ENCODE peak calls at places on chromosomes 13 and 19, in five cellular contexts. V, F, U, R and X are unnamed samples.
A peak's percentile ranks its signal among the peaks of the same experiment; 100 is the strongest.

GRCh38 chr19:53823380-53824120 is 564 bp downstream of the NLRP12 start:
- DNase-seq in V (no peak), F (no peak), U (no peak), R (no peak), X (no peak)

GRCh38 chr13:111436446-111436845 is 116.0 kb downstream of the TEX29 start:
- DNase-seq in V (no peak), F (no peak), U (no peak), R (no peak), X (no peak)

GRCh38 chr13:67224148-67224846 is 5.8 kb downstream of the PCDH9 start:
- DNase-seq in V (peak; percentile 84), F (peak; percentile 56), U (peak; percentile 92), R (peak; percentile 91), X (peak; percentile 62)

GRCh38 chr13:72290962-72291681 is 424.1 kb upstream of the DACH1 start:
- DNase-seq in V (no peak), F (peak; percentile 83), U (peak; percentile 32), R (no peak), X (no peak)

GRCh38 chr19:14089412-14089661 is 1.2 kb downstream of the SAMD1 start:
- DNase-seq in V (no peak), F (no peak), U (peak; percentile 43), R (no peak), X (peak; percentile 37)

GRCh38 chr13:30789360-30789862 is 54.1 kb downstream of the ALOX5AP start:
- DNase-seq in V (no peak), F (no peak), U (no peak), R (no peak), X (no peak)

GRCh38 chr19:12085074-12085818 is 20.7 kb downstream of the ZNF844 start:
- DNase-seq in V (no peak), F (no peak), U (no peak), R (no peak), X (no peak)

GRCh38 chr13:35785563-35786327 is 309.3 kb upstream of the MAB21L1 start:
- DNase-seq in V (no peak), F (no peak), U (no peak), R (no peak), X (no peak)

GRCh38 chr19:36009220-36009619 is 607 bp upstream of the SYNE4 start:
- DNase-seq in V (peak; percentile 80), F (no peak), U (peak; percentile 74), R (peak; percentile 91), X (peak; percentile 57)

GRCh38 chr19:17999685-18000479 is 8.1 kb upstream of the ARRDC2 start:
- DNase-seq in V (no peak), F (no peak), U (no peak), R (no peak), X (no peak)

GRCh38 chr13:28117689-28118377 is 17.5 kb upstream of the FLT3 start:
- DNase-seq in V (peak; percentile 81), F (no peak), U (peak; percentile 63), R (no peak), X (peak; percentile 22)

DNA sequence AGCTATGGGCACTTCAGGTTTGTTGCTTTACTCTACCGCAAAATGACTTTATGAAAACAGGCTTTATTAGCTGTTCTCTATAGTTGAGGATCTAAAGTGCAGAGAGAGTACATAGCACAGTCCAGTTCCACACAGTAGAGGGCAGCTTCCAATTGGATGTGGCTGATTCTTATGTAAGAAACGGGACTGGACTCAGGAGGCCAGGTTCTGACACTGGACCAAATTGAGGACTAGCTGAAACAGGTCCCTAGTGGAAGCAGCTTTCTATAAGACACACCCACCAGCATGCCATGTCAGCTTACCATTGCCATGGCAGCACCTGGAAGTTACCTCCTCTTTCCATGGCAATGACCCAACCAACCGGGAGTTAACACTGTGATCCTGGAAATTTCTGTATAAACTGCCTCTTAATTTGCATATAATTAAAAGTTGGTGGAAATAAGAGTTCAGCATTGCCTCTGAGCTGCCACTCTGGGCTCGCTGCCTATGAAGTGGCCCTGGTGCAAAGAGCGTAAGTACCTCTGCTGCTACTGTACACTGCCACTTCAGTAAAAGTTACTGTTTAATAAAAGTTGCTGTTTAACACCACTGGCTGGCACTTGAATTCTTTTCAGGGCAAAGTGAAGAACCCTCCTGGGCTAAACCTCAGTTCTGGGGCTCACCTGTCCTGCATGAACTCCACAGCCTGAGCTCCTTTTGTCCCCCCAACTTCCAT is 211.9 kb upstream of the SLC10A2 start:
- DNase-seq in V (no peak), F (no peak), U (peak; percentile 14), R (no peak), X (no peak)
- TF ChIP-seq CTCF in V (no peak), F (peak; percentile 19), U (no peak), R (no peak), X (no peak)

DNA sequence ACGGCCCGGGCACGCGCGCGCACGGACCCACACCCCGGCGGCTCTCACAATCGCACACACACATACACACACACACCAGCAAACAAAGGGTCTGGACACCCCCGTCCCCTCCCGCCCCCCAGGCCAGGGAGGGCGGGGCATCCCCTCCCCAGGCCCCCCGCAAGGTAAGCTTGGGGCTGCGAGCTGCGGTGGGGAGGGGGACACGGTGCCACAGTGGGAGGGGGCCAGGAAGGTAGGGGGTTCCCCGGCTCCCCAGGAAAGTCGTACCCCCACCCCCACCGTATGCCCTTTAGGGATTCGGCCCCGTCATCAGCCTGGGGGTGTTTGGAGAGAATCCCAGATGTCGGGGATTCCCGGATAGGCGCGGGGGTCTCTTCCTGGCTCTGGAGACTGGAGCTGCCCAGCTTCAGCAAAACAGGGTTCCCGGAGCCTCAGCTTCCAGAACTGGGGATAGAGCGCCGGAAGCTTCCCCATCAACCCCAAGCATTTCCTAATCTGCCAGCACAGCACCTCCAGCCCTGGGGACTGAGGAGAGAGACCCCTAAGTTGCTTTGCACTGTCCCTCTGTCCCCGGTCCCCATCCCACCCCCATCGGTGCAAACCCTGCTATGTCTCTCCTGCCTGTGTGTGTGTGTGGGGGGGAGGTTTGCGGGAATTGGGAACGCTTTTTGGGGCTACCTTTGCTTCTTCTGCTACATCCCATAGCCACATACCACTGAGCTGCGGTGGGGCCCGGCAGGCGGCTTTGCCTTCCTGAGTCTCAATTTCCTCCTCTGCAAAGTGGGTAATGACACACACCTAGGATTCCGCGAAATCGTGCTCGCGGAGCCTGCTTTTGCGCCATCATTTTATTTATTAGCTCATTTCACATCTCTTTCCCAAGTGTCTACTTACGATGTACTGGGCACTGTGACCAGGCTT is 1.8 kb upstream of the CDC37 start:
- DNase-seq in V (no peak), F (no peak), U (no peak), R (no peak), X (no peak)
- H3K4me3 ChIP-seq in V (peak overlapping the region; percentile 86), F (peak overlapping the region; percentile 85), U (peak overlapping the region; percentile 99), R (no peak overlapping the region), X (peak overlapping the region; percentile 83)

DNA sequence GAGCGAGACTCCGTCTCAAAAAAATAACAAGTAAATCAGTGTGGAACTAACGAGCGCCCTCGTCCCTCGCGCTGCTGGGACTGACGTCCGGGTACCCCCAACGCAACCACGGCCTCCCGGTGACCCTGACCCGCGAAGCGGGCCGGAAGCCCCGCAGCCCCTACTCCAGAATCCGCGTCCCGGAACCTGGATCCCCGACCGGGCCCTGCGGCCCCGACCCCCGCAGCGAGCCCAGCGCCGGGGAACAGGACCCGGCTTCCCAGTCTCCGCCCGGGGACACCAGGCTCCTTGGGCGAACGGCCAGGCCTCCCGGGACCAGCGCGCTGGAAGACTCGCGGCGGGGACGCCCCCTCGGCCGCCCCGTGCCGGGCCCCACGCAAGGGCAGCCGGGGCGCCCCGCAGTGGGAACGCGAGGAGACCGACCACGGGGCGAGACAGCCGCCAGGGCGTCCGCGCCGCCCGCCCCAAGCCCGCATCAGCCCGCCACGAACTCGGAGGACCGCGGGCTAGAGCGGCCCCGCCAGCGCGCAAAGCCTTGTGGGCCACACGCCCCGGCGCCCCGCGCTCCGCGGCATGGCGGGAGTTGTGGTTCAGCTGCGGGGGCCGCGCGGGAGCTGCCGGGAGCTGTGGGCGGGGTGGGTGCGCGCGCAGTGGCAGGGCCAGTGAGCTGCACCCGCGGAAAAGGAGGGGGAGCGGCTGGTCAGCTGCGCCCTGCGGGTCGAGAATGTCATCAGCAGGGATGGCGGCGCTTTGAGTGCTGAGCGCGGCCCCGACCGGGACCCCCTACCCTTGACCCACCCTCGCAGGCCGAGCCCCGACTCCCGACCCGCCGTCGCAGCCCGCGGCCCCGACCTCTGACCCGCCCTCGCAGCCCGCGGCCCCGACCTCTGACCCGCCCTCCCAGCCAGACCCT is 7.5 kb upstream of the MADCAM1 start:
- DNase-seq in V (peak; percentile 99), F (peak; percentile 92), U (peak; percentile 97), R (peak; percentile 98), X (peak; percentile 95)
- TF ChIP-seq CTCF in V (no peak), F (no peak), U (no peak), R (no peak), X (no peak)

DNA sequence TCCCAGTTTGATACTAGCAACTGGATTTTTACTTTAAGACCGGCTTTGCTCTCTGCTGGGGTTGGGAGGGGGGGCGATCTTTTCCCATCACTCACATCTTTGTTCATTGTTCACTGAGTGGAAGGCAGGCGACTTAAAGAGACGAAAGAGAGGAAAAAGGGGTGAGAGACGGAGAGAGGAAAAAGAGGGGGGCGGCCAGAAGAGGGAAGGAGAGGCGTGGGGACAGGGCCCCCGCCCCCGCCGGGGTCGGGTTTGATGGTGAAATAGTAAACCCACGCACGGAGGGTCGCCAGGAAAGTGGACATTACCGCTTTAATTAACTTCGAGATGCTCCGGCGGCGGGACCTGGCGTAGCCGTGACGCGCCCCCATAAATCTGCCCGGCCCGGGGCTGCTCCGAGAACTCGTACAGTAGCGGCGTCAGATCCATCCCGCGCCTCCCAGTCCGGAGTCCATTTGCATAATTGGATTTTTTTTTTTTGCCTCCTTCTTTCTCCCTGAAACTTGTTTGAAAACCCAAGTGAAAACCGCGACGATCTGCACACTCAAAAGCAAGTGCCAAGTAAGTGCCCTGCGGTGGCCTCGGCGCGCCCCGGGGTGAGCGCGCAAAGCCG is 144.0 kb upstream of the ZNF536 start:
- DNase-seq in V (no peak), F (no peak), U (no peak), R (no peak), X (no peak)
- H3K4me3 ChIP-seq in V (peak overlapping the region; percentile 59), F (peak overlapping the region; percentile 39), U (peak overlapping the region; percentile 42), R (no peak overlapping the region), X (peak overlapping the region; percentile 29)

GRCh38 chr13:40770934-40771618 is at the start of gene MRPS31:
- DNase-seq in V (peak; percentile 98), F (peak; percentile 90), U (peak; percentile 96), R (peak; percentile 99), X (peak; percentile 97)
- TF ChIP-seq CTCF in V (no peak), F (peak; percentile 2), U (no peak), R (no peak), X (peak; percentile 3)

DNA sequence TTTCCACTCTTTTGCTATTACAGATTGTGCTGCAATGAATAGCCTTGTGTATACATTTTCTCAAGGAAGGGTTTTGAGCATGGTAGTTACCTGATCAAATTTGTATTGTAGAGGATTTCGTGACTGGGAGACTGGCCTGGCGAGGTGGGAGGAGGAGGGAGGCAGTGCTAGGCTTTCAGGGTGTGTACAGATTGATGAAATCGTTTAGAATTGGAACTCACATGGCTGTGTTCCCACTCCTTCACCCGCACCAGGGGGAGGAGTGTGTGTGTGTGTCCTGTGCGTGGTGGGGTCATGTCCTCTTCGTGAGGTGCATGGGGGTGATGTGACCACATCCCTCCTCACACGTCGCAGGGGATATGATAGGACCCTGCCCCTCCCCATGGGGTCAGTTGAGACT is 8.3 kb downstream of the PGLYRP1 start:
- DNase-seq in V (peak; percentile 28), F (no peak), U (no peak), R (no peak), X (no peak)
- H3K4me3 ChIP-seq in V (no peak overlapping the region), F (peak overlapping the region; percentile 52), U (no peak overlapping the region), R (no peak overlapping the region), X (peak overlapping the region; percentile 18)

GRCh38 chr13:37473035-37473434 is 125.5 kb downstream of the POSTN start:
- DNase-seq in V (no peak), F (no peak), U (no peak), R (no peak), X (no peak)
- TF ChIP-seq CTCF in V (no peak), F (no peak), U (peak; percentile 12), R (no peak), X (no peak)